ENCODE peak calls at places on chromosomes 12 and 14, in ten cellular contexts. P, V, R, Z, Q, M, O, X, G and C are unnamed samples.

GRCh38 chr12:57461326-57461903 is 1.8 kb downstream of the GLI1 start:
- DNase-seq in P (peak; percentile 91), V (peak; percentile 50), R (no peak), Z (peak; percentile 71), Q (no peak), M (peak; percentile 41), O (peak; percentile 92), X (no peak), G (peak; percentile 74), C (peak; percentile 81)

GRCh38 chr12:60977966-60978365 is 1282.2 kb upstream of the USP15 start:
- DNase-seq in P (peak; percentile 16), V (no peak), R (no peak), Z (no peak), Q (no peak), M (no peak), O (no peak), X (no peak), G (peak; percentile 7), C (peak; percentile 22)

GRCh38 chr12:28955921-28956320 is 193.2 kb upstream of the FAR2 start:
- DNase-seq in P (no peak), V (no peak), R (no peak), Z (no peak), Q (no peak), M (no peak), O (no peak), X (no peak), G (no peak), C (no peak)

GRCh38 chr12:101045486-101046474 is 164.3 kb downstream of the SLC5A8 start:
- DNase-seq in P (no peak), V (no peak), R (no peak), Z (no peak), Q (no peak), M (no peak), O (peak; percentile 12), X (no peak), G (no peak), C (no peak)

GRCh38 chr14:95040723-95041476 is 116.4 kb downstream of the DICER1 start:
- DNase-seq in P (no peak), V (no peak), R (no peak), Z (no peak), Q (no peak), M (peak; percentile 8), O (peak; percentile 21), X (no peak), G (no peak), C (no peak)

GRCh38 chr12:115354007-115354452 is 670.1 kb upstream of the TBX3 start:
- DNase-seq in P (no peak), V (no peak), R (peak; percentile 88), Z (no peak), Q (no peak), M (no peak), O (no peak), X (no peak), G (no peak), C (no peak)

GRCh38 chr14:91223028-91223783 is 21.3 kb downstream of the GPR68 start:
- DNase-seq in P (no peak), V (no peak), R (no peak), Z (no peak), Q (no peak), M (no peak), O (no peak), X (no peak), G (no peak), C (no peak)

GRCh38 chr14:49977126-49977841 is 84.4 kb downstream of the ARF6 start:
- DNase-seq in P (no peak), V (no peak), R (no peak), Z (peak; percentile 58), Q (no peak), M (no peak), O (no peak), X (no peak), G (no peak), C (no peak)

GRCh38 chr14:72448212-72448611 is 445.7 kb downstream of the DPF3 start:
- DNase-seq in P (no peak), V (no peak), R (no peak), Z (no peak), Q (no peak), M (no peak), O (no peak), X (no peak), G (no peak), C (no peak)

GRCh38 chr14:99821519-99822165 is 28.4 kb downstream of the EML1 start:
- DNase-seq in P (no peak), V (no peak), R (peak; percentile 63), Z (no peak), Q (no peak), M (peak; percentile 21), O (peak; percentile 85), X (peak; percentile 75), G (peak; percentile 39), C (no peak)

GRCh38 chr14:56117765-56118610 is at the start of gene PELI2:
- DNase-seq in P (peak; percentile 71), V (peak; percentile 89), R (no peak), Z (peak; percentile 64), Q (peak; percentile 66), M (peak; percentile 77), O (peak; percentile 96), X (peak; percentile 80), G (peak; percentile 72), C (peak; percentile 74)

GRCh38 chr12:121949643-121950397 is 31.4 kb downstream of the CFAP251 start:
- DNase-seq in P (no peak), V (no peak), R (peak; percentile 54), Z (no peak), Q (no peak), M (no peak), O (no peak), X (no peak), G (no peak), C (no peak)

GRCh38 chr12:117098361-117099217 is 627 bp downstream of the TESC start:
- DNase-seq in P (peak; percentile 17), V (no peak), R (no peak), Z (peak; percentile 75), Q (peak; percentile 44), M (peak; percentile 41), O (peak; percentile 36), X (no peak), G (peak; percentile 40), C (peak; percentile 76)

GRCh38 chr12:66740257-66740656 is 61.4 kb upstream of the GRIP1 start:
- DNase-seq in P (no peak), V (no peak), R (no peak), Z (no peak), Q (no peak), M (no peak), O (no peak), X (no peak), G (no peak), C (no peak)